ENCODE peak calls at places on chromosome 19, in eight cellular contexts. F is epithelial cell of esophagus, Y is frontal cortex, E is upper lobe of right lung, J is dorsolateral prefrontal cortex, D is T-cell, Q is bronchial epithelial cell, O is omental fat pad. A is an unnamed sample.

GRCh38 chr19:45473366-45474190 is 5.8 kb downstream of the FOSB start:
- DNase-seq in F (no peak), Y (no peak), E (no peak), J (no peak), D (no peak), Q (no peak), O (no peak), A (no peak)

GRCh38 chr19:11921852-11922495 is 2.9 kb upstream of the ZNF700 start:
- DNase-seq in F (no peak), Y (no peak), E (no peak), J (no peak), D (no peak), Q (no peak), O (no peak), A (no peak)

GRCh38 chr19:2167896-2168618 is 4.3 kb downstream of the DOT1L start:
- DNase-seq in F (peak; percentile 32), Y (no peak), E (peak; percentile 87), J (no peak), D (no peak), Q (no peak), O (no peak), A (no peak)

GRCh38 chr19:3609779-3610719 is 3.4 kb upstream of the TBXA2R start:
- DNase-seq in F (no peak), Y (no peak), E (no peak), J (no peak), D (no peak), Q (no peak), O (no peak), A (no peak)

GRCh38 chr19:14502334-14503092 is 6.6 kb upstream of the GIPC1 start:
- DNase-seq in F (peak; percentile 67), Y (no peak), E (no peak), J (no peak), D (no peak), Q (peak; percentile 39), O (no peak), A (peak; percentile 32)

GRCh38 chr19:1146418-1146711 is 27.7 kb downstream of the SBNO2 start:
- DNase-seq in F (no peak), Y (no peak), E (no peak), J (no peak), D (no peak), Q (no peak), O (no peak), A (no peak)

GRCh38 chr19:3670258-3670795 is 29.9 kb downstream of the PIP5K1C start:
- DNase-seq in F (no peak), Y (peak; percentile 82), E (no peak), J (no peak), D (no peak), Q (no peak), O (peak; percentile 65), A (no peak)

GRCh38 chr19:38433268-38433733 is at the start of gene RYR1:
- DNase-seq in F (peak; percentile 20), Y (peak; percentile 74), E (peak; percentile 79), J (peak; percentile 45), D (peak; percentile 32), Q (peak; percentile 5), O (peak; percentile 36), A (no peak)

GRCh38 chr19:8536282-8536681 is 22.3 kb upstream of the ZNF414 start:
- DNase-seq in F (no peak), Y (no peak), E (no peak), J (no peak), D (no peak), Q (no peak), O (no peak), A (no peak)

GRCh38 chr19:10575011-10575716 is 6.4 kb upstream of the CDKN2D start:
- DNase-seq in F (no peak), Y (no peak), E (no peak), J (no peak), D (no peak), Q (no peak), O (no peak), A (no peak)

GRCh38 chr19:19451429-19452240 is 46.2 kb downstream of the GATAD2A start:
- DNase-seq in F (no peak), Y (no peak), E (no peak), J (no peak), D (peak; percentile 31), Q (no peak), O (no peak), A (no peak)

GRCh38 chr19:12884926-12885748 is 1.9 kb downstream of the KLF1 start:
- DNase-seq in F (peak; percentile 93), Y (peak; percentile 74), E (peak; percentile 95), J (peak; percentile 55), D (peak; percentile 86), Q (peak; percentile 72), O (no peak), A (peak; percentile 95)

GRCh38 chr19:32870981-32871451 is 1.4 kb upstream of the SLC7A9 start:
- DNase-seq in F (peak; percentile 15), Y (no peak), E (peak; percentile 46), J (no peak), D (no peak), Q (no peak), O (no peak), A (no peak)